ENCODE peak calls at places on chromosomes 3 and 15, in eight cellular contexts. Z is tibial artery, T is esophagus squamous epithelium, U is neural progenitor cell, J is cardiac muscle cell, M is mammary epithelial cell, G is thyroid gland, C is heart right ventricle. F is an unnamed sample. For H3K4me1, the result is how much of the 10 kb centered on the place peaks cover.

GRCh38 chr3:52893723-52894122 is 3.6 kb downstream of the STIMATE start:
- DNase-seq in U (no peak), C (no peak), J (no peak), M (no peak), G (peak), Z (peak), T (no peak), F (no peak)

GRCh38 chr3:133663569-133664313 is 2.0 kb upstream of the TOPBP1 start:
- DNase-seq in G (no peak), M (peak), J (peak), Z (no peak), T (no peak), C (no peak), U (peak), F (no peak)

GRCh38 chr3:183094711-183095110 is 4.6 kb downstream of the MCCC1 start:
- DNase-seq in U (no peak), G (peak), Z (no peak), C (no peak), J (no peak), M (peak), T (no peak), F (no peak)

GRCh38 chr15:31202953-31203352 is 101.4 kb upstream of the TRPM1 start:
- DNase-seq in Z (no peak), C (no peak), J (no peak), G (no peak), M (no peak), U (no peak), T (no peak), F (no peak)

GRCh38 chr15:51114437-51115119 is 19.9 kb upstream of the TNFAIP8L3 start:
- DNase-seq in T (no peak), C (no peak), J (peak), G (no peak), U (no peak), Z (peak), M (no peak), F (no peak)

GRCh38 chr3:180011927-180012326 is 24.8 kb downstream of the PEX5L start:
- DNase-seq in Z (no peak), J (no peak), M (no peak), T (no peak), U (no peak), G (no peak), C (no peak), F (no peak)

GRCh38 chr15:95287774-95288173 is 1042.7 kb upstream of the NR2F2 start:
- DNase-seq in M (peak), C (no peak), Z (no peak), U (peak), G (no peak), T (no peak), J (no peak), F (no peak)

GRCh38 chr3:103511891-103512290 is 1077.1 kb downstream of the ZPLD1 start:
- DNase-seq in J (no peak), Z (no peak), C (no peak), T (no peak), U (no peak), G (no peak), M (no peak), F (no peak)

GRCh38 chr3:18223591-18224338 is 201.4 kb downstream of the SATB1 start:
- DNase-seq in C (no peak), G (no peak), U (no peak), T (no peak), M (no peak), Z (no peak), J (no peak), F (no peak)

GRCh38 chr15:53713218-53713617 is 46.2 kb downstream of the WDR72 start:
- DNase-seq in Z (no peak), T (no peak), U (no peak), G (no peak), J (no peak), C (no peak), M (no peak), F (no peak)

GRCh38 chr15:28873585-28874139 is 12.1 kb upstream of the APBA2 start:
- DNase-seq in M (no peak), Z (no peak), G (no peak), T (no peak), U (no peak), J (no peak), C (no peak), F (no peak)

GRCh38 chr3:172987268-172987667 is 153.8 kb downstream of the SPATA16 start:
- DNase-seq in M (no peak), J (no peak), G (no peak), C (no peak), Z (no peak), U (peak), T (no peak), F (no peak)

GRCh38 chr15:61528590-61528929 is 299.5 kb upstream of the RORA start:
- DNase-seq in G (no peak), U (no peak), T (no peak), Z (no peak), C (no peak), M (no peak), J (peak), F (no peak)

GRCh38 chr15:77495806-77496589 is 75.3 kb downstream of the HMG20A start:
- DNase-seq in Z (peak), C (no peak), T (no peak), M (no peak), G (no peak), U (peak), J (peak), F (no peak)

GRCh38 chr15:77499087-77499765 is 78.5 kb downstream of the HMG20A start:
- DNase-seq in M (no peak), Z (peak), U (peak), T (no peak), J (no peak), G (no peak), C (no peak), F (no peak)

GRCh38 chr15:77497942-77498361 is 77.3 kb downstream of the HMG20A start:
- DNase-seq in M (no peak), G (peak), T (no peak), U (no peak), J (peak), Z (peak), C (no peak), F (no peak)

GRCh38 chr15:77496710-77497107 is 76.0 kb downstream of the HMG20A start:
- DNase-seq in U (peak), J (peak), G (peak), T (no peak), Z (peak), M (peak), C (peak), F (peak)

GRCh38 chr15:77497108-77497737 is 76.5 kb downstream of the HMG20A start:
- DNase-seq in U (no peak), T (no peak), J (peak), M (peak), Z (peak), G (peak), C (peak), F (no peak)
- TF ChIP-seq CTCF in U (no peak), T (peak), J (no peak), M (no peak), Z (no peak), G (no peak), C (peak), F (no peak)

DNA sequence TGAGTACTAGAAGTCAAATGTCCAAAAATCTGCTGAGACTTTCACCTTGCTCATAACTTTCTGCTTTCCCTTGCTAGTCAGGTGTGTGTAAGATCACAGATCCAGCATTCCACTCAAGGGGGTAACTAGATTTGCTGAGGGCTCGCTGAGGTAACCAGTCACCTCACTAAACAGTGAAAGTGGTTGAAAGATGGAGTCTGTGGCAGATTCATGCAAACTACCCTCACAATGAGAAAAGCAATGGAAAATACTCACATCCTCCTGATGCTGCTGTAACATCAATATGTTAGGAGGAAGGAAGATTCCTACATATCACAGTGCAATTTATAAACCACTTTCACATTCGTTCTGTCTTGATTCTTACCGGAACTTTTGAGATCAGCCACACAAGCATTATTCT is 174.3 kb upstream of the BCL6 start:
- DNase-seq in U (no peak), T (no peak), J (no peak), G (no peak), C (no peak), M (no peak), Z (no peak), F (no peak)
- H3K4me1 ChIP-seq in U (under half), T (half or more), J (under half), G (under half), C (under half), M (under half), Z (under half), F (under half)

DNA sequence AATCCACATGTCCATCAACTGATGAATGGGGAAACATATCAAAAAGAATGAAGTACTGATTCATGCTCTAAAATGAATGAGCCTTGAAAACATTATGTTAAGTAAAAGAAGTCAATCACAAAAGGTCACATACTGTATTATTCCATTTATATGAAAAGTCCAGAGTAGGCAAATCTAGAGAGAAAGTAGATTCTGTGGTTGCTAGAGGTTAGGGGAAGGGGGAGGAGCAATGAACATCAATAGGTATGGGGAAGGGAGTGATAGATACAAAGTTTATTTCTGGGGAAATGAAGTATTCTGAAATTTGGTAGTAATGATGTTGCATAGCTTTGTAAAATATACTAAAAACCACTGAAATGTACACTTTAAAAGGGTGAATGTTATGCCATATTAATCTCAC is 14.5 kb downstream of the SERP1 start:
- DNase-seq in C (no peak), G (no peak), T (no peak), J (no peak), U (no peak), M (no peak), Z (no peak), F (no peak)
- TF ChIP-seq CTCF in C (no peak), G (no peak), T (no peak), J (no peak), U (no peak), M (no peak), Z (no peak), F (no peak)

DNA sequence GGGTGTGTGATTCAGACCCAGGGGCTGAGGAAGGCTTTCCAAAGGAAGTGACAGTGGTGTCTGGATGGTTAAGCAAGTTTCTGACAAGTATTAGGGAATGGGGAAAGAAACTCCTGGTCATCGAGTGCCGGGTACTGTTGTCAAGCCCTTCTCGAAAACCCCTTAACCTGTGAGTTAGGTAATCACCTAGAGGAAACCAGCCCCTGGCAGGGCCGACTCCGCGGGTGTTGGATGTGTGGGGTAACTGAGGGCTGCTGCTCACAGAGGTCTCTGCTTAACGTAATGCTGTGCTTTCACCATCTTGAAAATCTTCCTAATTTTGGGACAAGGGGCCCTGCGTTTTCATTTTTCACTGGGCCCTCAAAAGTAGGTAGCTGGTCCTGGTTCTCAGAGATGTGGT is 66.9 kb downstream of the SMAD6 start:
- DNase-seq in M (no peak), G (no peak), U (no peak), C (no peak), Z (no peak), J (no peak), T (no peak), F (no peak)
- H3K4me1 ChIP-seq in M (under half), G (half or more), U (half or more), C (under half), Z (half or more), J (half or more), T (under half), F (half or more)

DNA sequence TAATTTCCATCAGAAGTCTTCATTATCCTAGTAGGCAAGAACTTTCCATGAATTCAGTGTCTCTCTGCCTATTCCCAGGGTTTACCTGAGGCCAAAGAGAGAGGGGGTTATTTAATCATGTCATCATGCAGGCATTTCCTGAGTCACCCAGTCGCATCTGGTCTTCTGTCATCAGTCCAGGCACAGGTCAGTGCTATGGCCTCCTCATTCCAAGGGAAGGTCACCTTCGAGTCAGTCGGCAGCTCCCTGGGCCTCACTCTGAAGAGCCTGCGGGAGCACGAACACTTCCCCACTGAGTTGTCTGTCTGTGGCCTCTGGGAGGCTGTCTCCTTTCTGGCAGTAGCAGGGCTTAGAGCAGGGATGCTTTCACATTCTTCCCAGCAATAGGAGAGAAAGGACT is 26.2 kb upstream of the LRTM1 start:
- DNase-seq in U (peak), J (peak), C (no peak), G (no peak), M (peak), T (no peak), Z (no peak), F (no peak)
- TF ChIP-seq CTCF in U (no peak), J (no peak), C (no peak), G (no peak), M (no peak), T (no peak), Z (no peak), F (no peak)

GRCh38 chr3:186633481-186633880 is 6.7 kb upstream of the FETUB start:
- DNase-seq in J (no peak), C (no peak), T (no peak), M (no peak), Z (no peak), G (no peak), U (no peak), F (no peak)

GRCh38 chr3:186627852-186628414 is 12.3 kb upstream of the FETUB start:
- DNase-seq in Z (no peak), J (no peak), C (no peak), G (no peak), M (no peak), U (no peak), T (no peak), F (no peak)

GRCh38 chr3:186635532-186635931 is 4.7 kb upstream of the FETUB start:
- DNase-seq in U (no peak), C (no peak), J (no peak), T (no peak), G (no peak), M (no peak), Z (no peak), F (no peak)

GRCh38 chr3:186628756-186629155 is 11.4 kb upstream of the FETUB start:
- DNase-seq in G (no peak), J (no peak), M (no peak), T (no peak), U (no peak), Z (no peak), C (no peak), F (no peak)

GRCh38 chr3:186630950-186631624 is 9.1 kb upstream of the FETUB start:
- DNase-seq in M (no peak), Z (no peak), G (no peak), J (no peak), C (no peak), U (no peak), T (no peak), F (no peak)
- H3K4me1 ChIP-seq in M (under half), Z (under half), G (under half), J (under half), C (under half), U (under half), T (under half), F (under half)

GRCh38 chr15:84103345-84103744 is 132.2 kb upstream of the GOLGA6L4 start:
- DNase-seq in G (no peak), Z (no peak), C (no peak), J (no peak), T (no peak), U (no peak), M (no peak), F (no peak)

GRCh38 chr15:84112025-84112424 is 123.5 kb upstream of the GOLGA6L4 start:
- DNase-seq in Z (no peak), U (no peak), J (peak), M (peak), G (no peak), T (no peak), C (no peak), F (no peak)

GRCh38 chr15:84113919-84114318 is 121.7 kb upstream of the GOLGA6L4 start:
- DNase-seq in T (no peak), C (no peak), G (no peak), J (no peak), U (no peak), Z (no peak), M (no peak), F (no peak)

GRCh38 chr15:84104853-84105252 is 130.7 kb upstream of the GOLGA6L4 start:
- DNase-seq in J (no peak), G (no peak), T (no peak), C (no peak), M (no peak), U (no peak), Z (no peak), F (no peak)

GRCh38 chr15:84108725-84109124 is 126.8 kb upstream of the GOLGA6L4 start:
- DNase-seq in M (no peak), Z (no peak), J (peak), G (no peak), C (no peak), T (no peak), U (no peak), F (no peak)
- TF ChIP-seq CTCF in M (no peak), Z (peak), J (peak), G (no peak), C (no peak), T (no peak), U (peak), F (no peak)

F was measured in thoracic aorta.